ENCODE peak calls at places on chromosomes 13 and 19, in five cellular contexts. S, P, H, C and Z are unnamed samples.

GRCh38 chr13:112450567-112451240 is 74.5 kb downstream of the SPACA7 start:
- DNase-seq in S (no peak), C (no peak), P (peak), H (no peak), Z (no peak)

GRCh38 chr13:52786747-52787146 is 47.1 kb upstream of the CNMD start:
- DNase-seq in H (no peak), S (no peak), P (no peak), C (no peak), Z (no peak)

GRCh38 chr13:24276310-24276709 is 33.1 kb upstream of the C1QTNF9 start:
- DNase-seq in C (no peak), H (no peak), P (no peak), S (no peak), Z (no peak)

GRCh38 chr19:23351806-23352205 is 43.5 kb downstream of the ZNF91 start:
- DNase-seq in P (no peak), S (no peak), C (no peak), H (no peak), Z (no peak)

GRCh38 chr13:59673301-59673700 is 490.4 kb downstream of the DIAPH3 start:
- DNase-seq in C (no peak), P (no peak), S (no peak), H (peak), Z (no peak)

GRCh38 chr13:21365574-21365973 is 93.5 kb downstream of the ZDHHC20 start:
- DNase-seq in S (peak), H (no peak), C (no peak), P (no peak), Z (no peak)

GRCh38 chr13:100825551-100825950 is 151.0 kb upstream of the TMTC4 start:
- DNase-seq in P (no peak), S (no peak), H (peak), C (no peak), Z (peak)

GRCh38 chr13:30157616-30157993 is 149.7 kb downstream of the KATNAL1 start:
- DNase-seq in H (no peak), C (no peak), S (no peak), P (no peak), Z (no peak)

GRCh38 chr19:16944626-16945363 is 56.0 kb downstream of the F2RL3 start:
- DNase-seq in P (peak), H (no peak), C (no peak), S (no peak), Z (no peak)

GRCh38 chr19:34707661-34708060 is 26.4 kb upstream of the ZNF181 start:
- DNase-seq in S (no peak), C (no peak), H (no peak), P (no peak), Z (no peak)